ENCODE peak calls at places on chromosomes 12 and 14, in nine cellular contexts. T is AG20443; Z is GM12865; G is DMS 273 treated with DMSO at 0.1 percent for 48 hours; U is lung; W is fibroblast of lung; P is stimulated activated CD8-positive, alpha-beta memory T cell treated with anti-CD3 and anti-CD28 coated beads, Interleukin-4, amount 100 ng/mL, for 24 hours; C is tibial nerve; F is upper lobe of right lung. D is an unnamed sample.

GRCh38 chr14:53187921-53188463 is 34.9 kb upstream of the DDHD1 start:
- DNase-seq in T (no peak), Z (no peak), G (no peak), U (no peak), W (no peak), P (no peak), C (no peak), F (no peak), D (no peak)

GRCh38 chr12:115199831-115200230 is 515.9 kb upstream of the TBX3 start:
- DNase-seq in T (peak), Z (no peak), G (no peak), U (no peak), W (peak), P (no peak), C (no peak), F (no peak), D (no peak)

GRCh38 chr14:105490318-105490571 is 801 bp upstream of the TEDC1 start:
- DNase-seq in T (no peak), Z (no peak), G (no peak), U (no peak), W (no peak), P (no peak), C (no peak), F (no peak), D (no peak)

GRCh38 chr12:21354641-21355040 is 18.1 kb upstream of the IAPP start:
- DNase-seq in T (no peak), Z (no peak), G (no peak), U (no peak), W (no peak), P (no peak), C (no peak), F (no peak), D (no peak)

GRCh38 chr14:103558071-103558882 is 4.2 kb downstream of the BAG5 start:
- DNase-seq in T (peak), Z (no peak), G (no peak), U (no peak), W (peak), P (no peak), C (no peak), F (no peak), D (no peak)

GRCh38 chr12:27900920-27901879 is 71.3 kb downstream of the PTHLH start:
- DNase-seq in T (no peak), Z (peak), G (no peak), U (no peak), W (no peak), P (no peak), C (no peak), F (no peak), D (no peak)

GRCh38 chr14:85991156-85991555 is 461.2 kb downstream of the FLRT2 start:
- DNase-seq in T (peak), Z (no peak), G (no peak), U (no peak), W (peak), P (no peak), C (no peak), F (no peak), D (no peak)

GRCh38 chr14:104749111-104749649 is 3.8 kb upstream of the SIVA1 start:
- DNase-seq in T (peak), Z (no peak), G (peak), U (no peak), W (peak), P (no peak), C (peak), F (no peak), D (peak)

GRCh38 chr14:102804858-102805257 is 27.6 kb downstream of the TRAF3 start:
- DNase-seq in T (no peak), Z (no peak), G (no peak), U (no peak), W (no peak), P (no peak), C (no peak), F (no peak), D (no peak)

GRCh38 chr14:59215353-59215752 is 26.9 kb downstream of the DAAM1 start:
- DNase-seq in T (peak), Z (no peak), G (no peak), U (peak), W (peak), P (no peak), C (peak), F (peak), D (peak)

GRCh38 chr12:56165369-56165768 is 7.2 kb downstream of the MYL6 start:
- DNase-seq in T (no peak), Z (no peak), G (no peak), U (no peak), W (no peak), P (no peak), C (no peak), F (no peak), D (no peak)

GRCh38 chr14:104421892-104422291 is 157.7 kb upstream of the C14orf180 start:
- DNase-seq in T (no peak), Z (no peak), G (no peak), U (no peak), W (no peak), P (no peak), C (no peak), F (no peak), D (no peak)

GRCh38 chr14:76810953-76811400 is 1.7 kb downstream of the ANGEL1 start:
- DNase-seq in T (peak), Z (peak), G (peak), U (no peak), W (peak), P (no peak), C (no peak), F (no peak), D (no peak)

GRCh38 chr14:64303471-64303917 is 9.3 kb upstream of the ESR2 start:
- DNase-seq in T (peak), Z (peak), G (peak), U (no peak), W (peak), P (no peak), C (no peak), F (no peak), D (no peak)

GRCh38 chr14:61472801-61473376 is 151.5 kb downstream of the PRKCH start:
- DNase-seq in T (no peak), Z (peak), G (no peak), U (no peak), W (peak), P (peak), C (no peak), F (no peak), D (no peak)

GRCh38 chr14:63875311-63875710 is 22.5 kb downstream of the SYNE2 start:
- DNase-seq in T (peak), Z (no peak), G (no peak), U (no peak), W (peak), P (no peak), C (no peak), F (no peak), D (no peak)

D was measured in BJ.